ENCODE peak calls at places on chromosome 22, in eight cellular contexts. G, S, F, T, Q, R, J and V are unnamed samples.

GRCh38 chr22:20606041-20606783 is 98.8 kb downstream of the MED15 start:
- DNase-seq in Q (peak), R (peak), F (no peak), S (peak), J (peak), G (peak), T (peak), V (peak)

GRCh38 chr22:50261615-50262459 is at the start of gene MAPK12:
- DNase-seq in Q (no peak), G (no peak), R (peak), S (no peak), F (no peak), T (no peak), J (peak), V (no peak)

GRCh38 chr22:46079093-46079860 is 71.0 kb upstream of the PPARA start:
- DNase-seq in G (no peak), F (no peak), J (no peak), R (no peak), S (no peak), Q (no peak), T (no peak), V (no peak)

GRCh38 chr22:24807284-24807950 is 1.4 kb downstream of the SGSM1 start:
- DNase-seq in F (no peak), S (peak), G (no peak), J (no peak), Q (no peak), R (no peak), T (no peak), V (no peak)

GRCh38 chr22:27591060-27591459 is 210.5 kb downstream of the MN1 start:
- DNase-seq in T (no peak), R (no peak), J (no peak), Q (no peak), G (no peak), F (no peak), S (no peak), V (no peak)

GRCh38 chr22:31260474-31260856 is 31.8 kb downstream of the PIK3IP1 start:
- DNase-seq in R (no peak), F (no peak), T (no peak), J (no peak), Q (no peak), S (no peak), G (no peak), V (no peak)

GRCh38 chr22:28822930-28823481 is 22.6 kb upstream of the XBP1 start:
- DNase-seq in G (no peak), Q (no peak), F (no peak), T (no peak), R (peak), S (peak), J (no peak), V (no peak)

GRCh38 chr22:44684506-44685383 is 17.3 kb upstream of the PRR5 start:
- DNase-seq in S (peak), J (peak), T (peak), G (peak), Q (peak), R (peak), F (peak), V (no peak)

GRCh38 chr22:41782316-41782715 is 18.2 kb upstream of the CCDC134 start:
- DNase-seq in R (peak), S (no peak), G (no peak), F (no peak), T (peak), Q (no peak), J (no peak), V (no peak)

GRCh38 chr22:37141476-37141875 is 8.2 kb downstream of the IL2RB start:
- DNase-seq in S (no peak), J (no peak), G (no peak), Q (no peak), R (no peak), T (no peak), F (no peak), V (no peak)